ENCODE peak calls at places on chromosomes 3 and 15, in nine cellular contexts. I, D, H, N, B, F, G, Y and M are unnamed samples. For H3K4me1 and H3K9me3, the result is how much of the 10 kb centered on the place peaks cover.

GRCh38 chr3:186520957-186521842 is 23.0 kb downstream of the CRYGS start:
- DNase-seq in F (no peak), H (no peak), Y (no peak), B (no peak), G (peak), N (no peak), D (no peak), I (no peak), M (peak)

GRCh38 chr15:67114046-67114445 is 48.6 kb downstream of the SMAD3 start:
- DNase-seq in B (no peak), G (no peak), N (no peak), I (no peak), D (no peak), F (no peak), Y (peak), H (no peak), M (no peak)

GRCh38 chr15:41671656-41672636 is 11.7 kb downstream of the MGA start:
- DNase-seq in H (no peak), G (no peak), I (no peak), D (no peak), B (no peak), N (no peak), Y (no peak), F (no peak), M (no peak)

GRCh38 chr3:195227871-195228270 is 43.1 kb downstream of the XXYLT1 start:
- DNase-seq in G (no peak), H (peak), D (no peak), N (peak), B (no peak), F (no peak), I (peak), Y (no peak), M (no peak)

GRCh38 chr3:63228677-63229076 is 49.4 kb upstream of the SYNPR start:
- DNase-seq in H (no peak), G (peak), N (no peak), B (no peak), F (no peak), D (peak), Y (no peak), I (peak), M (peak)

GRCh38 chr3:190811775-190812480 is 50.6 kb downstream of the GMNC start:
- DNase-seq in H (no peak), I (peak), B (no peak), Y (no peak), G (peak), D (peak), F (no peak), N (no peak), M (peak)

GRCh38 chr15:35583863-35584528 is 38.0 kb upstream of the DPH6 start:
- DNase-seq in I (peak), G (no peak), N (no peak), B (no peak), H (no peak), D (no peak), F (no peak), Y (no peak), M (peak)

GRCh38 chr3:189389346-189389745 is 217.6 kb downstream of the TPRG1 start:
- DNase-seq in B (no peak), Y (no peak), H (no peak), I (no peak), F (no peak), G (no peak), N (no peak), D (no peak), M (peak)

GRCh38 chr3:132785292-132785691 is 63.1 kb upstream of the NPHP3 start:
- DNase-seq in Y (no peak), F (no peak), G (no peak), B (no peak), D (no peak), H (no peak), N (no peak), I (no peak), M (peak)

GRCh38 chr15:41233367-41233771 is 2.3 kb downstream of the CHP1 start:
- DNase-seq in D (no peak), B (no peak), Y (no peak), I (peak), H (no peak), G (no peak), F (no peak), N (no peak), M (no peak)

GRCh38 chr3:37028329-37028728 is 35.0 kb downstream of the MLH1 start:
- DNase-seq in F (no peak), H (peak), D (no peak), N (peak), I (peak), B (no peak), G (no peak), Y (no peak), M (peak)

GRCh38 chr3:132772252-132772651 is 50.0 kb upstream of the NPHP3 start:
- DNase-seq in H (no peak), D (no peak), Y (no peak), G (no peak), I (no peak), F (no peak), B (no peak), N (no peak), M (no peak)

GRCh38 chr15:65903296-65904073 is 34.2 kb downstream of the RAB11A start:
- DNase-seq in I (peak), H (no peak), B (no peak), D (no peak), Y (no peak), G (peak), F (no peak), N (no peak), M (peak)

GRCh38 chr3:52091566-52092290 is 35.4 kb upstream of the DUSP7 start:
- DNase-seq in Y (no peak), F (no peak), B (no peak), N (no peak), D (no peak), G (no peak), H (no peak), I (no peak), M (peak)
- H3K4me1 ChIP-seq in Y (under half), F (under half), B (under half), N (under half), D (under half), G (under half), H (under half), I (under half), M (half or more)

DNA sequence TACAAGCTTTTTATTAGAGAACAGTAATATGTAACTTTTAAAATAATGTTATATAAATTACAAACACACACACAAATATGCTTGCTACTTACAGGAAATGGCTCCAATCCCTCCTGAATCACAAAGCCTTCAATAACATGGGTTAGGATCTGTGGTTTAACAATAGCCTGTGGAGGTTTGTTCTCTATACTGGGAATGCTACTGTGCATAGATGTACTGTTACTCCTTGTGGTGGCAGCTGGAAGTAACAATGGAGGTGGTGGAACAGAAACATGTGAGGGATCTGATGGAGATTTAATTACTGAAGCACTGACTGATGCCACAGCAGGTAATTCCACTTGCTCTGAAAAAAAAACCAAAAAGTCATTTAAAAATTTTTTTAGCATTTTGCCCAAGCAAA is 64.4 kb downstream of the PHC3 start:
- DNase-seq in Y (no peak), F (no peak), D (peak), G (peak), B (no peak), I (no peak), H (no peak), N (no peak), M (peak)
- TF ChIP-seq CTCF in Y (no peak), F (no peak), D (no peak), G (peak), B (no peak), I (no peak), H (no peak), N (no peak), M (peak)

DNA sequence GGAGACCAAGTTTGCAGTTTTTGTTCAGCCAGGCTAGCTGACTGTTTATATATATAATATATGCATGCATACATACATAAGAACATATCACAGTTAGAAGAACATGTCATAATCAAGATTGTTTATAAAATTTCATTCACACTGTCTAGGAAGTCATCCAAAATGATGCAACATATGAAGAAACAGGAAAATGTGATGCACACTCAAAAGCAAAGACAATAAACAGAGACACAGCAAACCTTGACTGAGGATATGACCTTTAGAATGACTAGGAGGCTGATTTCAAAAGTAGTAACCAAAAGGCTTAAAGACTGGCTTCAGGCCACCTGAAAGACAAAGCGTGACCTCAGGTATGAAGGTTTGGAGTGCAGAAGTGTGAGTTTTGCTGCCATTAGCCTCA is 166.2 kb upstream of the NDN start:
- DNase-seq in F (no peak), D (no peak), B (no peak), H (no peak), I (no peak), Y (no peak), N (no peak), G (no peak), M (no peak)
- H3K9me3 ChIP-seq in F (under half), D (under half), B (under half), H (under half), I (under half), Y (under half), N (under half), G (under half), M (under half)

DNA sequence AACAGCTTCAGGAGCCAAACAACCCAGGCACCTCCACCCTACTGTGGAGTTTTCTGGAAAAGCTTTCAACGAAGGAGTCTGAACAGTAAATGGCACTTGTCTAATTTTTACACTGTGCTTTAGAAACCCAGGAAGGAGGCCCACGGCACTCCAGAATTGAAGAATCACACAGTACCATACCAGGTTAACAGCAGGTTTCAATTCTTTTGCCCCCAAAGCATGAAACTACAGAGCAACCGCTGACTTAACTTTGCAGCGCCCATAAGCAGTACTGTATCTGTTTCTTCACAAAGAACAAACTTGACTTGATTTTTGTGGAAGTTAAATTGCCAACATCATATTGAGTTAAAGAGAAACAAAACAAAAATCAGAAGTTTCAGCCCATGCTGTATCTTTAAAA is 456.5 kb downstream of the FOXP1 start:
- DNase-seq in D (no peak), N (no peak), B (no peak), G (peak), H (no peak), F (no peak), Y (no peak), I (no peak), M (no peak)
- H3K4me1 ChIP-seq in D (under half), N (under half), B (under half), G (half or more), H (under half), F (half or more), Y (under half), I (under half), M (half or more)

DNA sequence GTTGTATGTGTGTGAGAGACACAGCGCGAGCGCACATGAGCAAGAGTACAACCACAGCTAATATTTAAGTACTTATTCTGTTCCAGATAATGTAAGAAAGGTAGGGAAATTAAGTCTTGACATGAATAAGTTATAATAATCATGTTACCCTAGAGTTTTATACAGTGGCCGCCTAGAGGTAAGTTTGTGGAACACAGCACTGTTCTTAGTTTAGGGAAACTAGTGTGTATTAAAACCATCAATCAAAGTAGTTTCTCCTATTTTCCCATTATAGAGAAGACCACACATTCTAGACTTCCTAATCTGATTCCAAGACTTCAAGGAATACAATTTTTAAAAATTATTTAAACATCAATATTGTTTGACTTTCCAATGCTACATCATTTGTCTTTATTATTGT is 9.5 kb downstream of the ALDH1A2 start:
- DNase-seq in B (no peak), F (no peak), D (peak), N (no peak), Y (no peak), G (no peak), I (no peak), H (no peak), M (no peak)
- TF ChIP-seq CTCF in B (no peak), F (no peak), D (no peak), N (no peak), Y (no peak), G (peak), I (no peak), H (no peak), M (peak)